ENCODE peak calls at places on chromosomes 5 and 9, in nine cellular contexts. P is IMR-90, I is HepG2, G is mesenchymal stem cell, C is fibroblast of lung, K is GM23248, Q is H9, H is GM12878, N is PC-3. E is an unnamed sample.

GRCh38 chr9:90641868-90642558 is 611 bp downstream of the DIRAS2 start:
- DNase-seq in P (no peak), I (no peak), G (peak; percentile 4), C (no peak), K (peak; percentile 1), Q (no peak), H (no peak), N (no peak), E (no peak)

GRCh38 chr5:132099905-132100304 is 26.3 kb downstream of the CSF2 start:
- DNase-seq in P (no peak), I (no peak), G (no peak), C (no peak), K (no peak), Q (no peak), H (no peak), N (no peak), E (no peak)

GRCh38 chr5:131952286-131952857 is 6.9 kb upstream of the MEIKIN start:
- DNase-seq in P (peak; percentile 1), I (no peak), G (no peak), C (no peak), K (no peak), Q (no peak), H (no peak), N (peak; percentile 46), E (no peak)

GRCh38 chr5:40383719-40384651 is 295.7 kb upstream of the PTGER4 start:
- DNase-seq in P (peak; percentile 87), I (no peak), G (peak; percentile 70), C (peak; percentile 56), K (peak; percentile 75), Q (no peak), H (no peak), N (peak; percentile 92), E (peak; percentile 69)

GRCh38 chr9:137176302-137177182 is 4.7 kb upstream of the TMEM210 start:
- DNase-seq in P (peak; percentile 17), I (peak; percentile 49), G (peak; percentile 32), C (peak; percentile 18), K (peak; percentile 63), Q (peak; percentile 71), H (no peak), N (peak; percentile 53), E (no peak)

GRCh38 chr9:126337690-126338426 is 11.2 kb downstream of the MVB12B start:
- DNase-seq in P (no peak), I (no peak), G (no peak), C (no peak), K (no peak), Q (no peak), H (no peak), N (no peak), E (no peak)

GRCh38 chr5:160434022-160434531 is 12.4 kb downstream of the PTTG1 start:
- DNase-seq in P (no peak), I (peak; percentile 46), G (no peak), C (peak; percentile 64), K (no peak), Q (peak; percentile 61), H (peak; percentile 86), N (no peak), E (peak; percentile 71)

GRCh38 chr5:122516432-122516743 is 204.4 kb downstream of the SNCAIP start:
- DNase-seq in P (no peak), I (no peak), G (no peak), C (no peak), K (no peak), Q (no peak), H (no peak), N (no peak), E (no peak)

GRCh38 chr5:16935271-16936149 is 578 bp downstream of the MYO10 start:
- DNase-seq in P (no peak), I (no peak), G (no peak), C (peak; percentile 47), K (peak; percentile 70), Q (peak; percentile 34), H (no peak), N (peak; percentile 75), E (peak; percentile 90)

GRCh38 chr5:16936150-16937022 is at the start of gene MYO10:
- DNase-seq in P (peak; percentile 80), I (no peak), G (peak; percentile 78), C (peak; percentile 67), K (peak; percentile 93), Q (peak; percentile 93), H (no peak), N (peak; percentile 89), E (peak; percentile 74)

GRCh38 chr5:16933337-16933736 is 2.8 kb downstream of the MYO10 start:
- DNase-seq in P (no peak), I (no peak), G (no peak), C (no peak), K (peak; percentile 32), Q (no peak), H (no peak), N (no peak), E (no peak)

GRCh38 chr5:16934123-16934522 is 2.0 kb downstream of the MYO10 start:
- DNase-seq in P (peak; percentile 80), I (peak; percentile 25), G (peak; percentile 84), C (peak; percentile 58), K (peak; percentile 87), Q (peak; percentile 73), H (no peak), N (peak; percentile 96), E (peak; percentile 68)

GRCh38 chr5:16934669-16935068 is 1.4 kb downstream of the MYO10 start:
- DNase-seq in P (peak; percentile 45), I (no peak), G (peak; percentile 51), C (peak; percentile 63), K (peak; percentile 61), Q (no peak), H (no peak), N (peak; percentile 68), E (peak; percentile 30)
- H3K9ac ChIP-seq in P (peak overlapping the region; percentile 98), I (no peak overlapping the region), G (peak overlapping the region; percentile 85), C (peak overlapping the region; percentile 94), K (peak overlapping the region; percentile 93), Q (peak overlapping the region; percentile 10), H (no peak overlapping the region), N (peak overlapping the region; percentile 89), E (peak overlapping the region; percentile 98)

GRCh38 chr5:102971693-102972293 is 148.1 kb downstream of the GIN1 start:
- DNase-seq in P (peak; percentile 70), I (peak; percentile 1), G (peak; percentile 58), C (peak; percentile 60), K (peak; percentile 80), Q (no peak), H (no peak), N (peak; percentile 70), E (peak; percentile 9)

GRCh38 chr5:102974177-102974576 is 145.8 kb downstream of the GIN1 start:
- DNase-seq in P (no peak), I (no peak), G (no peak), C (no peak), K (no peak), Q (no peak), H (no peak), N (peak; percentile 3), E (no peak)

GRCh38 chr5:102975040-102975439 is 144.9 kb downstream of the GIN1 start:
- DNase-seq in P (no peak), I (no peak), G (no peak), C (peak; percentile 26), K (peak; percentile 39), Q (no peak), H (no peak), N (no peak), E (no peak)

DNA sequence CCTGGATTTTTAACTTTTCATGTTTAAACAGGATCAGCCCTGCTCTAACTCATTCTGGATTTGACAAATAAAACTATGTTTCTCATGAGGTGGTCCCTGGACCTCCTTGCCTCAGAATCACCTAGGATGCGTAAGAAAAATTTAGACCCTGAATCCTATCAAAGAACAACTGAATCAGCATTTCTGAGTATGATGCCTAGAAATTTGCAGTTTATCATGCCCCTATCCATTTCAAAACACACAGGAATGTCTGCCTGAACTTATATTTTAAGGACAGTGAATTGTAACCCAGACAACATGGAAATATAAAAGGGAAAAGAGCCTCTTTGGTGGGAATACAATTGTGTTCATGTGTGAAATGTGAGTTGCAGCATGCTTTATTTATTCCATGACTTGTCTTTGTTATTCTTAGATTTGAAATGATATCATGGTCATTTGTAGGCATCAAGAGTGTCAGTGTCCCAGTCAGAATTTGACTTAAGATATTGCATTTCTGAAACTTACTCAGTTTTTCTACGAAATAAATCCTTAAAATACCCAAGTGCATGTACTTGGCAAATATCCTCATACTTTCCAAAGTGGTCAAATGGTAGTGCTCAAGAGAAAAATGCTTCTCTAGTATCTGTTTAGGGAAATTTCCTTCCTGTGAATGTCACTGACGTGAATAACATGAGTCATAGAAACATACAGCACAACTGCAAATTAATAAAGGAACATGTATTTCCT is 144.3 kb downstream of the GIN1 start:
- DNase-seq in P (peak; percentile 89), I (no peak), G (peak; percentile 75), C (peak; percentile 67), K (peak; percentile 81), Q (no peak), H (no peak), N (peak; percentile 20), E (peak; percentile 8)
- H3K4me1 ChIP-seq in P (peaks cover 3% of the 10 kb centered on the region), I (no peaks in the 10 kb centered on the region), G (no peaks in the 10 kb centered on the region), C (peaks cover 9% of the 10 kb centered on the region), K (peaks cover 32% of the 10 kb centered on the region), Q (no peaks in the 10 kb centered on the region), H (no peaks in the 10 kb centered on the region), N (peaks cover 6% of the 10 kb centered on the region), E (no peaks in the 10 kb centered on the region)

DNA sequence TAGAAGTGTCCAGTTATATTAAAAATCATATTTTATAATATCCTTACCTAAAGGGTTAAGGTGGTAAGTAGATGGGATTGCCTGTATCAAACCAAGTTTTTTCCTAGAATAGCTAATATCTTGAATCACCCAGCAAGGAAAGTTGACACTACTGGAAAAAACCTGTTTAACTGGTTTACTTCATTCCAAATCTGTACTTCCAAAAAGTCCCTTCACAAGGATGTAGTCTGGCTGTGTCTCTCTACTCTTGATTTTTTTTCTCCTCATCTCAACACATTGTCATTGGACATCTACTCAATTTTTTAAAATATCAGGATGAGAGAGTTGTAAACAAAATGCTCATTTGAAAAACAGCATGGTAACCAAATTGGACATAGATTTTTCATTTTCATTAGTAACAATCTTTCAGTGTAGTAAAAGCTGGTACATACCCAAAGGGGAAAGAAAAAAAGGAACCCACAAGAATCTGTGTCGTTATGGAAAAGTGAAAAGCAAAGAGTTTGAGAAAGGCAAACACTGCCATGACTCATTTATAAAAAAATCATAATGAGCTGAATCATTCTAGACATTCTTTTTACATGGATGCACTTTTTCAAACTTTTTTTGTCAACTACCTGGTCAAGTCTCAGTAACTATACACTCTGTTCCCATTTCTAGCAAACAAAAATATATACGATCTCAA is 173.5 kb downstream of the GLIS3 start:
- DNase-seq in P (peak; percentile 80), I (no peak), G (peak; percentile 73), C (peak; percentile 91), K (peak; percentile 89), Q (no peak), H (no peak), N (peak; percentile 79), E (peak; percentile 72)
- H3K27ac ChIP-seq in P (peak overlapping the region; percentile 74), I (no peak overlapping the region), G (peak overlapping the region; percentile 80), C (peak overlapping the region; percentile 70), K (peak overlapping the region; percentile 86), Q (no peak overlapping the region), H (no peak overlapping the region), N (peak overlapping the region; percentile 99), E (peak overlapping the region; percentile 84)

GRCh38 chr9:114397848-114398605 is 10.2 kb upstream of the AKNA start:
- DNase-seq in P (peak; percentile 86), I (peak; percentile 85), G (peak; percentile 95), C (peak; percentile 90), K (peak; percentile 98), Q (peak; percentile 97), H (peak; percentile 80), N (peak; percentile 87), E (peak; percentile 90)

GRCh38 chr9:114397219-114397847 is 9.6 kb upstream of the AKNA start:
- DNase-seq in P (no peak), I (no peak), G (no peak), C (no peak), K (no peak), Q (no peak), H (no peak), N (no peak), E (no peak)

GRCh38 chr9:114395768-114396167 is 8.0 kb upstream of the AKNA start:
- DNase-seq in P (no peak), I (no peak), G (no peak), C (no peak), K (no peak), Q (no peak), H (no peak), N (no peak), E (no peak)

GRCh38 chr9:114395196-114395595 is 7.4 kb upstream of the AKNA start:
- DNase-seq in P (no peak), I (no peak), G (no peak), C (no peak), K (no peak), Q (no peak), H (no peak), N (no peak), E (no peak)

GRCh38 chr9:114396558-114397218 is 8.9 kb upstream of the AKNA start:
- DNase-seq in P (peak; percentile 86), I (peak; percentile 38), G (peak; percentile 89), C (peak; percentile 14), K (peak; percentile 83), Q (no peak), H (no peak), N (no peak), E (no peak)
- H3K9ac ChIP-seq in P (peak overlapping the region; percentile 57), I (peak overlapping the region; percentile 64), G (peak overlapping the region; percentile 91), C (no peak overlapping the region), K (peak overlapping the region; percentile 77), Q (no peak overlapping the region), H (peak overlapping the region; percentile 85), N (no peak overlapping the region), E (no peak overlapping the region)

E was measured in mammary epithelial cell.